ENCODE peak calls at places on chromosomes 12 and 14, in four cellular contexts. X is stimulated activated CD8-positive, alpha-beta memory T cell treated with anti-CD3 and anti-CD28 coated beads, Interleukin-4, amount 100 ng/mL, for 48 hours; D is amygdala; P is NCI-H1417. T is an unnamed sample.

GRCh38 chr12:104494816-104495158 is 38.0 kb downstream of the CHST11 start:
- DNase-seq in X (no peak), P (no peak), D (no peak), T (no peak)

GRCh38 chr14:62071029-62071428 is 308.8 kb downstream of the SNAPC1 start:
- DNase-seq in X (no peak), D (no peak), P (no peak), T (no peak)

GRCh38 chr12:127728729-127729128 is 538.2 kb upstream of the TMEM132C start:
- DNase-seq in X (no peak), D (no peak), P (no peak), T (no peak)

GRCh38 chr12:113322353-113322752 is 12.6 kb downstream of the SLC8B1 start:
- DNase-seq in P (no peak), X (no peak), D (no peak), T (no peak)

GRCh38 chr12:96981053-96981452 is 74.0 kb downstream of the NEDD1 start:
- DNase-seq in D (no peak), P (peak), X (no peak), T (no peak)

GRCh38 chr14:98931911-98932310 is 340.1 kb downstream of the BCL11B start:
- DNase-seq in D (no peak), P (no peak), X (peak), T (no peak)

GRCh38 chr14:105492966-105493871 is 2.2 kb downstream of the TEDC1 start:
- DNase-seq in P (no peak), D (no peak), X (no peak), T (no peak)

GRCh38 chr12:52405922-52406385 is at the start of gene KRT82:
- DNase-seq in X (no peak), P (no peak), D (no peak), T (no peak)

GRCh38 chr12:132887513-132888341 is at the start of gene CHFR:
- DNase-seq in D (peak), P (peak), X (peak), T (peak)

GRCh38 chr12:116434155-116435065 is 124.8 kb upstream of the MAP1LC3B2 start:
- DNase-seq in D (peak), P (no peak), X (no peak), T (peak)

GRCh38 chr14:22390824-22391461 is 198.1 kb downstream of the DAD1 start:
- DNase-seq in X (no peak), P (no peak), D (no peak), T (no peak)

GRCh38 chr14:74988131-74988530 is 14.6 kb upstream of the EIF2B2 start:
- DNase-seq in D (no peak), X (peak), P (peak), T (no peak)

GRCh38 chr14:33777651-33778050 is 173.2 kb downstream of the EGLN3 start:
- DNase-seq in X (no peak), P (no peak), D (no peak), T (no peak)

GRCh38 chr12:56677680-56678079 is 10.4 kb downstream of the PTGES3 start:
- DNase-seq in D (no peak), P (no peak), X (peak), T (no peak)

GRCh38 chr12:89421093-89421835 is 69.0 kb upstream of the DUSP6 start:
- DNase-seq in D (no peak), P (no peak), X (no peak), T (peak)

GRCh38 chr12:4506870-4507269 is 31.8 kb upstream of the RAD51AP1 start:
- DNase-seq in X (no peak), D (no peak), P (no peak), T (no peak)

GRCh38 chr14:67674480-67675218 is at the start of gene VTI1B:
- DNase-seq in X (peak), P (peak), D (peak), T (no peak)

GRCh38 chr14:91845652-91846051 is 21.7 kb downstream of the TC2N start:
- DNase-seq in P (no peak), X (no peak), D (no peak), T (peak)

GRCh38 chr14:67942311-67942710 is 122.7 kb downstream of the RAD51B start:
- DNase-seq in P (no peak), D (no peak), X (no peak), T (no peak)

GRCh38 chr12:12017798-12018197 is 52.9 kb upstream of the BCL2L14 start:
- DNase-seq in X (no peak), D (no peak), P (no peak), T (no peak)

GRCh38 chr14:98945611-98946570 is 326.1 kb downstream of the BCL11B start:
- DNase-seq in X (no peak), D (no peak), P (no peak), T (no peak)

GRCh38 chr12:105409881-105410471 is 79.5 kb downstream of the C12orf75 start:
- DNase-seq in P (peak), D (no peak), X (no peak), T (no peak)

GRCh38 chr12:103716517-103717196 is 124.4 kb downstream of the NT5DC3 start:
- DNase-seq in D (no peak), X (no peak), P (no peak), T (no peak)

GRCh38 chr14:95057851-95058250 is 99.5 kb downstream of the DICER1 start:
- DNase-seq in P (no peak), D (no peak), X (no peak), T (no peak)

GRCh38 chr12:54853933-54854538 is at the start of gene MUCL1:
- DNase-seq in D (no peak), X (peak), P (peak), T (no peak)

GRCh38 chr14:67172520-67172919 is 16.7 kb upstream of the GARIN2 start:
- DNase-seq in X (no peak), D (no peak), P (no peak), T (no peak)

GRCh38 chr12:22396253-22396652 is 61.7 kb upstream of the ST8SIA1 start:
- DNase-seq in P (no peak), D (no peak), X (no peak), T (no peak)

GRCh38 chr14:23056956-23057756 is at the start of gene CDH24:
- DNase-seq in P (no peak), X (peak), D (no peak), T (no peak)

GRCh38 chr12:101670007-101670671 is 27.3 kb upstream of the CHPT1 start:
- DNase-seq in D (no peak), P (no peak), X (peak), T (no peak)

GRCh38 chr14:35114036-35114435 is 7.8 kb downstream of the PPP2R3C start:
- DNase-seq in P (no peak), X (no peak), D (no peak), T (no peak)

GRCh38 chr12:29343022-29343799 is 37.8 kb downstream of the ERGIC2 start:
- DNase-seq in X (no peak), P (no peak), D (no peak), T (no peak)

GRCh38 chr14:104096318-104096717 is 10.8 kb downstream of the ASPG start:
- DNase-seq in P (no peak), D (no peak), X (no peak), T (no peak)

GRCh38 chr14:77059276-77059934 is 30.9 kb upstream of the IRF2BPL start:
- DNase-seq in D (peak), X (peak), P (peak), T (no peak)

GRCh38 chr12:52907092-52907810 is 2.4 kb upstream of the KRT8 start:
- DNase-seq in D (no peak), X (no peak), P (peak), T (no peak)

GRCh38 chr12:110860833-110861291 is 14.1 kb downstream of the CCDC63 start:
- DNase-seq in P (no peak), D (no peak), X (no peak), T (no peak)

GRCh38 chr12:51972849-51973273 is 21.4 kb downstream of the ACVR1B start:
- DNase-seq in X (peak), D (peak), P (no peak), T (no peak)